ENCODE peak calls at places on chromosomes 16 and 17, in ten cellular contexts. A is C1 segment of cervical spinal cord; Y is dorsolateral prefrontal cortex; D is activated naive CD8-positive, alpha-beta T cell treated with anti-CD3 and anti-CD28 coated beads, Interleukin-2, amount 50 U/mL, for 24 hours; P is AG09309; Q is OCI-LY7; B is COR-L47; R is neural crest cell; Z is ACHN; O is activated T-helper 1 cell treated with anti-CD3 and anti-CD28 coated beads, Interleukin-2, amount 50 U/mL, for 16 hours. S is an unnamed sample.

GRCh38 chr16:11094075-11094593 is 149.8 kb downstream of the CLEC16A start:
- DNase-seq in A (no peak), Y (no peak), D (peak), P (no peak), Q (peak), B (no peak), R (no peak), Z (no peak), O (no peak), S (no peak)

GRCh38 chr16:2386990-2387389 is 42.3 kb upstream of the CCNF start:
- DNase-seq in A (no peak), Y (no peak), D (no peak), P (no peak), Q (no peak), B (no peak), R (no peak), Z (peak), O (no peak), S (no peak)

GRCh38 chr16:15439102-15439501 is 4.7 kb downstream of the BMERB1 start:
- DNase-seq in A (no peak), Y (no peak), D (no peak), P (no peak), Q (no peak), B (no peak), R (no peak), Z (no peak), O (no peak), S (no peak)

GRCh38 chr17:74513987-74514631 is 17.2 kb downstream of the CD300LB start:
- DNase-seq in A (no peak), Y (no peak), D (peak), P (no peak), Q (peak), B (no peak), R (peak), Z (peak), O (no peak), S (peak)

GRCh38 chr17:73151888-73152633 is 12.7 kb upstream of the SSTR2 start:
- DNase-seq in A (no peak), Y (no peak), D (no peak), P (no peak), Q (no peak), B (no peak), R (no peak), Z (no peak), O (no peak), S (no peak)

GRCh38 chr17:79272666-79273219 is 198.1 kb downstream of the ENGASE start:
- DNase-seq in A (no peak), Y (no peak), D (no peak), P (no peak), Q (no peak), B (peak), R (no peak), Z (peak), O (no peak), S (peak)

GRCh38 chr17:59748591-59748990 is 41.1 kb downstream of the VMP1 start:
- DNase-seq in A (no peak), Y (no peak), D (no peak), P (no peak), Q (no peak), B (no peak), R (no peak), Z (no peak), O (no peak), S (no peak)

GRCh38 chr16:13883881-13884280 is 36.1 kb upstream of the ERCC4 start:
- DNase-seq in A (no peak), Y (no peak), D (no peak), P (peak), Q (no peak), B (no peak), R (no peak), Z (no peak), O (no peak), S (no peak)

GRCh38 chr16:81767987-81768592 is 11.0 kb upstream of the PLCG2 start:
- DNase-seq in A (no peak), Y (no peak), D (no peak), P (no peak), Q (no peak), B (peak), R (no peak), Z (no peak), O (no peak), S (no peak)

GRCh38 chr17:73138541-73139138 is 26.2 kb upstream of the SSTR2 start:
- DNase-seq in A (no peak), Y (no peak), D (no peak), P (no peak), Q (no peak), B (no peak), R (no peak), Z (no peak), O (no peak), S (no peak)

GRCh38 chr17:61833536-61834203 is 29.7 kb downstream of the BRIP1 start:
- DNase-seq in A (no peak), Y (no peak), D (no peak), P (peak), Q (no peak), B (no peak), R (no peak), Z (peak), O (no peak), S (no peak)

GRCh38 chr16:14186007-14186953 is 115.2 kb downstream of the MRTFB start:
- DNase-seq in A (no peak), Y (peak), D (no peak), P (peak), Q (peak), B (peak), R (peak), Z (peak), O (no peak), S (no peak)

GRCh38 chr17:1398028-1398427 is 2.0 kb downstream of the YWHAE start:
- DNase-seq in A (no peak), Y (no peak), D (no peak), P (no peak), Q (no peak), B (no peak), R (no peak), Z (no peak), O (no peak), S (no peak)

GRCh38 chr16:30780549-30780948 is 6.5 kb downstream of the ZNF629 start:
- DNase-seq in A (no peak), Y (no peak), D (no peak), P (no peak), Q (no peak), B (no peak), R (no peak), Z (no peak), O (no peak), S (no peak)

GRCh38 chr16:21277927-21278706 is at the start of gene CRYM:
- DNase-seq in A (no peak), Y (peak), D (peak), P (no peak), Q (peak), B (no peak), R (peak), Z (peak), O (no peak), S (peak)

GRCh38 chr16:70568601-70569217 is 45.1 kb downstream of the SF3B3 start:
- DNase-seq in A (no peak), Y (no peak), D (no peak), P (no peak), Q (no peak), B (no peak), R (no peak), Z (no peak), O (no peak), S (no peak)

GRCh38 chr17:65514541-65514940 is 46.9 kb downstream of the AXIN2 start:
- DNase-seq in A (no peak), Y (no peak), D (no peak), P (no peak), Q (no peak), B (no peak), R (no peak), Z (no peak), O (no peak), S (no peak)

GRCh38 chr17:49338883-49339282 is 23.2 kb downstream of the ZNF652 start:
- DNase-seq in A (no peak), Y (no peak), D (peak), P (no peak), Q (no peak), B (no peak), R (no peak), Z (no peak), O (no peak), S (no peak)

GRCh38 chr16:22240023-22240697 is 34.1 kb downstream of the EEF2K start:
- DNase-seq in A (no peak), Y (no peak), D (no peak), P (no peak), Q (no peak), B (no peak), R (no peak), Z (no peak), O (no peak), S (no peak)

GRCh38 chr16:30786936-30787612 is at the start of gene ZNF629:
- DNase-seq in A (peak), Y (peak), D (peak), P (peak), Q (peak), B (peak), R (peak), Z (peak), O (no peak), S (peak)

GRCh38 chr17:16027708-16028584 is 28.3 kb downstream of the TTC19 start:
- DNase-seq in A (no peak), Y (no peak), D (peak), P (peak), Q (no peak), B (no peak), R (no peak), Z (peak), O (peak), S (no peak)

GRCh38 chr16:31385680-31386079 is 7.5 kb upstream of the ITGAD start:
- DNase-seq in A (no peak), Y (no peak), D (no peak), P (no peak), Q (no peak), B (no peak), R (no peak), Z (no peak), O (no peak), S (no peak)

GRCh38 chr16:81261049-81261648 is 22.7 kb downstream of the BCO1 start:
- DNase-seq in A (no peak), Y (no peak), D (peak), P (no peak), Q (peak), B (no peak), R (no peak), Z (peak), O (no peak), S (no peak)

GRCh38 chr17:958712-959451 is 20.7 kb downstream of the NXN start:
- DNase-seq in A (no peak), Y (no peak), D (no peak), P (no peak), Q (no peak), B (no peak), R (no peak), Z (no peak), O (no peak), S (no peak)

GRCh38 chr17:76241205-76241539 is 879 bp upstream of the RNF157 start:
- DNase-seq in A (no peak), Y (no peak), D (no peak), P (no peak), Q (no peak), B (no peak), R (no peak), Z (no peak), O (no peak), S (no peak)

GRCh38 chr16:73878616-73879015 is 418.0 kb upstream of the PSMD7 start:
- DNase-seq in A (no peak), Y (no peak), D (no peak), P (peak), Q (peak), B (peak), R (no peak), Z (peak), O (no peak), S (peak)

GRCh38 chr17:73226556-73227172 is 33.8 kb downstream of the COG1 start:
- DNase-seq in A (no peak), Y (no peak), D (no peak), P (no peak), Q (no peak), B (no peak), R (no peak), Z (no peak), O (no peak), S (no peak)

GRCh38 chr17:15264542-15264941 is 584 bp downstream of the PMP22 start:
- DNase-seq in A (no peak), Y (no peak), D (no peak), P (no peak), Q (no peak), B (no peak), R (no peak), Z (no peak), O (no peak), S (no peak)

GRCh38 chr17:35540589-35541404 is 3.3 kb upstream of the SLFN12L start:
- DNase-seq in A (no peak), Y (no peak), D (peak), P (peak), Q (peak), B (no peak), R (no peak), Z (peak), O (no peak), S (no peak)

GRCh38 chr16:90083139-90083538 is 6.0 kb upstream of the PRDM7 start:
- DNase-seq in A (no peak), Y (no peak), D (no peak), P (no peak), Q (no peak), B (no peak), R (no peak), Z (no peak), O (no peak), S (no peak)

GRCh38 chr17:81322271-81323082 is 27.4 kb upstream of the SLC38A10 start:
- DNase-seq in A (no peak), Y (no peak), D (peak), P (no peak), Q (peak), B (no peak), R (no peak), Z (peak), O (no peak), S (no peak)

GRCh38 chr16:87210949-87211348 is 106.2 kb downstream of the C16orf95 start:
- DNase-seq in A (no peak), Y (no peak), D (no peak), P (no peak), Q (no peak), B (no peak), R (no peak), Z (no peak), O (no peak), S (no peak)

GRCh38 chr16:89315791-89316581 is 98.5 kb downstream of the ZNF778 start:
- DNase-seq in A (no peak), Y (no peak), D (peak), P (no peak), Q (peak), B (peak), R (no peak), Z (peak), O (peak), S (no peak)

GRCh38 chr16:13038591-13038990 is 137.2 kb downstream of the SHISA9 start:
- DNase-seq in A (no peak), Y (no peak), D (no peak), P (no peak), Q (no peak), B (no peak), R (no peak), Z (no peak), O (no peak), S (no peak)

S was measured in cerebellum.